ENCODE peak calls at places on chromosomes 7 and 10, in five cellular contexts. S is SK-N-SH, Y is PC-9, A is GM23248, W is MM.1S. Q is an unnamed sample.

GRCh38 chr7:156527458-156527890 is 113.1 kb upstream of the RNF32 start:
- DNase-seq in S (no peak), A (no peak), Y (no peak), W (no peak), Q (no peak)

GRCh38 chr10:32953277-32953927 is 4.6 kb downstream of the ITGB1 start:
- DNase-seq in A (no peak), W (no peak), S (no peak), Y (no peak), Q (no peak)

GRCh38 chr10:24207781-24208611 is 942 bp upstream of the KIAA1217 start:
- DNase-seq in A (no peak), Y (peak; percentile 65), S (no peak), W (no peak), Q (peak; percentile 51)

GRCh38 chr10:69316313-69317059 is 38.2 kb downstream of the HK1 start:
- DNase-seq in A (peak; percentile 70), Y (peak; percentile 49), S (no peak), W (no peak), Q (no peak)

GRCh38 chr7:29207469-29207868 is 12.9 kb downstream of the CHN2 start:
- DNase-seq in A (peak; percentile 42), Y (no peak), S (no peak), W (no peak), Q (no peak)

GRCh38 chr7:112254166-112254565 is 47.7 kb downstream of the ZNF277 start:
- DNase-seq in S (no peak), W (no peak), Y (no peak), A (no peak), Q (no peak)

GRCh38 chr7:88254721-88255120 is 34.9 kb upstream of the SRI start:
- DNase-seq in W (no peak), S (no peak), A (peak; percentile 7), Y (peak; percentile 89), Q (no peak)

GRCh38 chr7:14507617-14508016 is 394.9 kb downstream of the DGKB start:
- DNase-seq in A (peak; percentile 27), W (no peak), S (no peak), Y (peak; percentile 25), Q (no peak)

GRCh38 chr10:33388805-33389204 is 54.3 kb upstream of the NRP1 start:
- DNase-seq in S (no peak), Y (no peak), W (no peak), A (no peak), Q (no peak)

GRCh38 chr7:21159506-21159905 is 268.4 kb upstream of the SP4 start:
- DNase-seq in S (no peak), W (no peak), Y (no peak), A (no peak), Q (no peak)

GRCh38 chr7:38629621-38630020 is 1.6 kb downstream of the AMPH start:
- DNase-seq in W (no peak), A (peak; percentile 30), S (no peak), Y (no peak), Q (peak; percentile 19)

GRCh38 chr10:5741276-5741675 is 56.6 kb downstream of the TASOR2 start:
- DNase-seq in Y (no peak), W (no peak), S (no peak), A (no peak), Q (no peak)
- H3F3A ChIP-seq in Y (no peaks in the 10 kb centered on the region), W (no peaks in the 10 kb centered on the region), S (no peaks in the 10 kb centered on the region), A (no peaks in the 10 kb centered on the region), Q (no peaks in the 10 kb centered on the region)

DNA sequence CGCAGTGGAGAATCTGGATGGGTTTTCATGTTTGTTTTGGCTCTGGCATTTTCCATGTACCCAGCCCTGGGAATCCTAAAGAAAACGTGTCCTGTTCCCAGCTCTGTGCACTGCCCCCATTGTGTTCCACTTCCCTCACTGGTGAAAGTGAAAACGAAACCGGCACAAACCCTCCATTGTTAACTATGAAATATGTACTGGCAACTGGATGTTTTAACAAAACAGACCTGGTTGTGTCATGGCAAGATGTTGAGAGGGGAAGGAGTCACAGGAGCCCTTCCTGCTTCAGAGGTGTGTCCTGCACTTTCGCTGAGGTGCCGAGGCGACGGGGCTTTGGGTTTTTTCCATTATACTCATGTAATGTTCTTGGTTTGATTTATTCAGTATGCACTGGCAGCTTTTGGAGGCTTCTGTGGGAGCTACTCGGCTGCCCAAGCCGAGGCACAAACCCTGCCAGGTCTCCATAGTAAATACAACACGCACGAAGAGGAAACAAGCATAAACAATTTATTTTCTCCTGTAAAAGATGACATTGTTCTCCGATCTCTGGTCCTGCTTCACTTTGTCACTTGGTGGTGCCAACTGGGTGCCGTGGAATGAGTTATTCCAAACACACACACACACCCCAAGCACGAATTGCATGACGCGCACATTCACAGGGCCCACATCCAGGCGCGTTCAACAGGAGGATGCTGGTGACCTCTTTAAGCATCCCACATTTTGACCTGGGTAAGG is 118.2 kb downstream of the CDK6 start:
- DNase-seq in Y (peak; percentile 26), W (peak; percentile 79), S (no peak), A (peak; percentile 85), Q (no peak)
- H3K4me3 ChIP-seq in Y (no peak overlapping the region), W (peak overlapping the region; percentile 35), S (no peak overlapping the region), A (peak overlapping the region; percentile 78), Q (no peak overlapping the region)

GRCh38 chr7:150402671-150403321 is 23.7 kb downstream of the ZNF775 start:
- DNase-seq in A (no peak), Y (no peak), S (no peak), W (no peak), Q (no peak)

GRCh38 chr7:150400779-150401423 is 21.8 kb downstream of the ZNF775 start:
- DNase-seq in Y (no peak), S (no peak), A (no peak), W (no peak), Q (no peak)

GRCh38 chr7:150403376-150404171 is 24.4 kb downstream of the ZNF775 start:
- DNase-seq in Y (no peak), S (no peak), A (no peak), W (no peak), Q (no peak)

GRCh38 chr7:150401424-150401790 is 22.3 kb downstream of the ZNF775 start:
- DNase-seq in A (no peak), S (no peak), W (no peak), Y (no peak), Q (no peak)

GRCh38 chr7:150401861-150402631 is 22.9 kb downstream of the ZNF775 start:
- DNase-seq in S (no peak), Y (no peak), W (no peak), A (no peak), Q (peak; percentile 63)
- H3F3A ChIP-seq in S (peaks cover 9% of the 10 kb centered on the region), Y (peaks cover 35% of the 10 kb centered on the region), W (peaks cover 27% of the 10 kb centered on the region), A (no peaks in the 10 kb centered on the region), Q (peaks cover 57% of the 10 kb centered on the region)

GRCh38 chr10:23203369-23204325 is 11.5 kb downstream of the PTF1A start:
- DNase-seq in W (no peak), A (no peak), Y (no peak), S (no peak), Q (peak; percentile 31)
- H3K4me3 ChIP-seq in W (no peak overlapping the region), A (no peak overlapping the region), Y (no peak overlapping the region), S (no peak overlapping the region), Q (no peak overlapping the region)

GRCh38 chr10:4215485-4215884 is 430.5 kb upstream of the KLF6 start:
- DNase-seq in S (no peak), W (no peak), Y (no peak), A (peak; percentile 33), Q (no peak)

GRCh38 chr10:4217653-4218052 is 432.6 kb upstream of the KLF6 start:
- DNase-seq in A (no peak), Y (no peak), S (no peak), W (no peak), Q (no peak)

GRCh38 chr10:4215963-4216575 is 431.1 kb upstream of the KLF6 start:
- DNase-seq in W (no peak), S (no peak), Y (no peak), A (no peak), Q (no peak)

GRCh38 chr10:4214912-4215311 is 429.9 kb upstream of the KLF6 start:
- DNase-seq in S (no peak), A (peak; percentile 55), Y (no peak), W (no peak), Q (no peak)

DNA sequence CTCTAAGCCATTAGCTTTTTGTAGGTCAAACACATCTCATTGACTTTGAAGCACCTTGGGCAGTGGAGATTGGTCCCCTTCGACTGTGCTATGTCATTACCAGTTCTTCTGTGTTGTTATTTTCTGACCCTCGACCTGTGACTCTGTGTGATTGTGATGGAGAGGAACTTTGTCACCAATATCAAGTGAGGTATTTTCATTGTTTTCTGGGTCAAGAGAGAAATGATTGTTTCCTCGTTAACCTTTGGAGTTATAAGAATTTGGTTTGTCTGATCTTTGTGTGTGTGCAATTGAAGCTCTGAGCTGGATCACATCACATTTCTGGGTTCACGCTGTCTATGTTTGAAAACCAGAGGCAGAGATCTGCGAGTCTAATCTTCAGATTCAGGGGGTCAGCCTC is 432.2 kb upstream of the KLF6 start:
- DNase-seq in S (no peak), W (no peak), A (no peak), Y (no peak), Q (no peak)
- H3F3A ChIP-seq in S (peaks cover 9% of the 10 kb centered on the region), W (no peaks in the 10 kb centered on the region), A (peaks cover 8% of the 10 kb centered on the region), Y (no peaks in the 10 kb centered on the region), Q (peaks cover 15% of the 10 kb centered on the region)